ENCODE peak calls at places on chromosomes 11 and 22, in nine cellular contexts. Z, N, X, P, M, S, H, F and Y are unnamed samples. For H3K9me3, the result is how much of the 10 kb centered on the place peaks cover.

GRCh38 chr22:44894321-44894720 is 115.5 kb downstream of the PHF21B start:
- DNase-seq in Z (no peak), N (no peak), X (no peak), P (no peak), M (no peak), S (no peak), H (no peak), F (no peak), Y (no peak)

GRCh38 chr11:115324569-115325432 is 179.4 kb downstream of the CADM1 start:
- DNase-seq in Z (no peak), N (peak), X (peak), P (peak), M (peak), S (no peak), H (peak), F (peak), Y (peak)

GRCh38 chr11:72989727-72990126 is 152.4 kb downstream of the FCHSD2 start:
- DNase-seq in Z (no peak), N (no peak), X (no peak), P (peak), M (no peak), S (no peak), H (no peak), F (peak), Y (no peak)

GRCh38 chr11:57248780-57249383 is 11.8 kb upstream of the APLNR start:
- DNase-seq in Z (no peak), N (peak), X (peak), P (peak), M (peak), S (peak), H (peak), F (peak), Y (no peak)

GRCh38 chr11:7611411-7611810 is 61.9 kb downstream of the CYB5R2 start:
- DNase-seq in Z (no peak), N (peak), X (no peak), P (no peak), M (no peak), S (no peak), H (no peak), F (no peak), Y (no peak)

GRCh38 chr11:133900176-133901105 is 55.1 kb upstream of the SPATA19 start:
- DNase-seq in Z (no peak), N (no peak), X (no peak), P (no peak), M (no peak), S (no peak), H (no peak), F (no peak), Y (no peak)

GRCh38 chr22:49866646-49867045 is 13.0 kb downstream of the ZBED4 start:
- DNase-seq in Z (no peak), N (no peak), X (no peak), P (no peak), M (no peak), S (no peak), H (no peak), F (no peak), Y (no peak)

GRCh38 chr22:27686534-27686933 is 115.0 kb downstream of the MN1 start:
- DNase-seq in Z (no peak), N (no peak), X (peak), P (peak), M (no peak), S (no peak), H (peak), F (peak), Y (no peak)

GRCh38 chr11:85182437-85183109 is 444.6 kb downstream of the DLG2 start:
- DNase-seq in Z (no peak), N (peak), X (peak), P (peak), M (peak), S (no peak), H (no peak), F (no peak), Y (no peak)

GRCh38 chr11:102757823-102758549 is 22.4 kb downstream of the MMP10 start:
- DNase-seq in Z (no peak), N (peak), X (peak), P (peak), M (no peak), S (no peak), H (peak), F (no peak), Y (no peak)

GRCh38 chr11:122235615-122236014 is 119.6 kb upstream of the BLID start:
- DNase-seq in Z (no peak), N (peak), X (peak), P (peak), M (no peak), S (peak), H (peak), F (peak), Y (no peak)

GRCh38 chr11:47388697-47389576 is 10.6 kb upstream of the SPI1 start:
- DNase-seq in Z (no peak), N (no peak), X (no peak), P (no peak), M (no peak), S (no peak), H (no peak), F (no peak), Y (no peak)

GRCh38 chr11:57648791-57649735 is 649 bp downstream of the YPEL4 start:
- DNase-seq in Z (no peak), N (no peak), X (no peak), P (peak), M (peak), S (no peak), H (no peak), F (no peak), Y (no peak)

GRCh38 chr11:119729581-119730346 is 764 bp upstream of the NECTIN1 start:
- DNase-seq in Z (no peak), N (peak), X (peak), P (peak), M (no peak), S (peak), H (peak), F (peak), Y (no peak)

GRCh38 chr11:102317099-102317767 is at the start of gene BIRC3:
- DNase-seq in Z (peak), N (peak), X (peak), P (peak), M (peak), S (peak), H (peak), F (peak), Y (peak)

GRCh38 chr22:40056163-40056958 is 61.6 kb downstream of the FAM83F start:
- DNase-seq in Z (no peak), N (no peak), X (no peak), P (no peak), M (no peak), S (no peak), H (no peak), F (no peak), Y (no peak)

GRCh38 chr11:33941637-33942160 is 49.8 kb upstream of the LMO2 start:
- DNase-seq in Z (no peak), N (no peak), X (peak), P (peak), M (no peak), S (no peak), H (no peak), F (peak), Y (no peak)

GRCh38 chr22:22474733-22475132 is 33.8 kb downstream of the ZNF280B start:
- DNase-seq in Z (no peak), N (no peak), X (no peak), P (no peak), M (no peak), S (no peak), H (no peak), F (no peak), Y (no peak)

GRCh38 chr11:44290206-44290605 is 19.7 kb downstream of the ALX4 start:
- DNase-seq in Z (no peak), N (no peak), X (no peak), P (no peak), M (no peak), S (no peak), H (no peak), F (no peak), Y (no peak)

GRCh38 chr11:117045196-117045595 is 53.0 kb downstream of the SIK3 start:
- DNase-seq in Z (no peak), N (peak), X (no peak), P (peak), M (no peak), S (no peak), H (peak), F (no peak), Y (no peak)

GRCh38 chr11:112835556-112835955 is 125.7 kb upstream of the NCAM1 start:
- DNase-seq in Z (no peak), N (no peak), X (no peak), P (no peak), M (no peak), S (no peak), H (no peak), F (no peak), Y (no peak)

GRCh38 chr11:23570828-23571227 is 710.6 kb upstream of the CCDC179 start:
- DNase-seq in Z (no peak), N (peak), X (peak), P (no peak), M (no peak), S (no peak), H (no peak), F (no peak), Y (no peak)

GRCh38 chr11:73469401-73469800 is 93.2 kb downstream of the RELT start:
- DNase-seq in Z (no peak), N (no peak), X (no peak), P (no peak), M (no peak), S (no peak), H (no peak), F (no peak), Y (no peak)

GRCh38 chr11:128525411-128526243 is 61.7 kb downstream of the ETS1 start:
- DNase-seq in Z (no peak), N (peak), X (peak), P (peak), M (no peak), S (no peak), H (no peak), F (no peak), Y (no peak)

GRCh38 chr11:119773016-119773415 is 44.0 kb upstream of the NECTIN1 start:
- DNase-seq in Z (no peak), N (no peak), X (no peak), P (no peak), M (no peak), S (no peak), H (no peak), F (no peak), Y (no peak)

GRCh38 chr11:134402910-134403309 is 9.1 kb downstream of the B3GAT1 start:
- DNase-seq in Z (no peak), N (no peak), X (no peak), P (no peak), M (no peak), S (no peak), H (no peak), F (no peak), Y (no peak)

GRCh38 chr11:70099578-70100282 is 21.6 kb downstream of the ANO1 start:
- DNase-seq in Z (no peak), N (no peak), X (peak), P (peak), M (no peak), S (no peak), H (no peak), F (no peak), Y (no peak)

GRCh38 chr11:65078151-65078550 is 5.7 kb downstream of the CDCA5 start:
- DNase-seq in Z (no peak), N (peak), X (no peak), P (peak), M (peak), S (peak), H (no peak), F (no peak), Y (peak)

GRCh38 chr22:19097518-19097917 is 24.7 kb downstream of the DGCR2 start:
- DNase-seq in Z (no peak), N (no peak), X (no peak), P (no peak), M (no peak), S (no peak), H (no peak), F (no peak), Y (no peak)

GRCh38 chr11:31671681-31672080 is 139.4 kb downstream of the PAX6 start:
- DNase-seq in Z (no peak), N (no peak), X (no peak), P (no peak), M (no peak), S (no peak), H (no peak), F (no peak), Y (no peak)

GRCh38 chr11:44894217-44894617 is 56.5 kb downstream of the TP53I11 start:
- DNase-seq in Z (no peak), N (peak), X (peak), P (peak), M (peak), S (no peak), H (peak), F (peak), Y (peak)

GRCh38 chr11:6405039-6405667 is 13.7 kb downstream of the APBB1 start:
- DNase-seq in Z (no peak), N (no peak), X (peak), P (no peak), M (no peak), S (no peak), H (no peak), F (no peak), Y (no peak)

GRCh38 chr22:36236338-36237319 is 2.7 kb downstream of the APOL2 start:
- DNase-seq in Z (no peak), N (no peak), X (no peak), P (no peak), M (no peak), S (no peak), H (no peak), F (no peak), Y (no peak)

GRCh38 chr11:18618341-18619025 is 15.7 kb downstream of the SPTY2D1 start:
- DNase-seq in Z (no peak), N (no peak), X (peak), P (no peak), M (no peak), S (no peak), H (no peak), F (no peak), Y (no peak)

GRCh38 chr22:47602732-47603131 is 840.3 kb downstream of the TBC1D22A start:
- DNase-seq in Z (no peak), N (no peak), X (no peak), P (no peak), M (no peak), S (no peak), H (no peak), F (no peak), Y (no peak)

GRCh38 chr22:47605441-47605840 is 843.0 kb downstream of the TBC1D22A start:
- DNase-seq in Z (no peak), N (no peak), X (no peak), P (no peak), M (no peak), S (no peak), H (no peak), F (no peak), Y (no peak)

GRCh38 chr22:47605886-47606285 is 843.4 kb downstream of the TBC1D22A start:
- DNase-seq in Z (no peak), N (no peak), X (no peak), P (no peak), M (no peak), S (no peak), H (no peak), F (no peak), Y (no peak)

GRCh38 chr22:47606426-47606825 is 844.0 kb downstream of the TBC1D22A start:
- DNase-seq in Z (no peak), N (no peak), X (no peak), P (no peak), M (no peak), S (no peak), H (no peak), F (no peak), Y (no peak)

DNA sequence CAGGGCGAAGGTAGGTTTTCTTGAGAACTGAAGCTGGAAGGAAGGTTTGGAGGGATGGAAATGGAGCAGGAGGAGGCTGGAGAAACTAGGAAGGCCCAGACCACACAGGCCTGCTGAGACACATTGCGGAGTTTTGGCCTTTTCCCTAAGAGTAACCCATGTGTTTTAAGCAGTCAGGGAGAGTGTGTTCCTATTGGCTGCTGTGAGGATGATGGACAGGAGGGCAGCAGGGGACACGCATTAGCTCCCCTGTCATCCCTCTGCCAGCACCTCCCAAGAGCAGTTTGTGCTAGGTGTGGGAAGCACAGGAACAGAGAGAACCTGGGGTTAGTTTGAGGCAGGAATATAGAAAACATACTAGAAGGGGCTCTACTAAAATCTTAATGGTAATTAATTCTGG is 842.1 kb downstream of the TBC1D22A start:
- DNase-seq in Z (no peak), N (no peak), X (no peak), P (no peak), M (no peak), S (no peak), H (no peak), F (no peak), Y (no peak)
- H3K9me3 ChIP-seq in Z (under half), N (under half), X (under half), P (under half), M (under half), S (under half), H (half or more), F (under half), Y (under half)

GRCh38 chr11:75554258-75555022 is 7.6 kb upstream of the SERPINH1 start:
- DNase-seq in Z (no peak), N (no peak), X (peak), P (peak), M (no peak), S (peak), H (peak), F (peak), Y (no peak)

GRCh38 chr11:75553182-75553581 is 8.9 kb upstream of the SERPINH1 start:
- DNase-seq in Z (no peak), N (no peak), X (no peak), P (no peak), M (no peak), S (no peak), H (no peak), F (no peak), Y (no peak)

GRCh38 chr11:75555079-75555811 is 6.8 kb upstream of the SERPINH1 start:
- DNase-seq in Z (no peak), N (no peak), X (no peak), P (peak), M (no peak), S (no peak), H (no peak), F (no peak), Y (no peak)

GRCh38 chr11:75557649-75558494 is 4.2 kb upstream of the SERPINH1 start:
- DNase-seq in Z (no peak), N (no peak), X (peak), P (peak), M (no peak), S (peak), H (peak), F (peak), Y (no peak)

GRCh38 chr11:75553889-75554257 is 8.2 kb upstream of the SERPINH1 start:
- DNase-seq in Z (no peak), N (no peak), X (no peak), P (peak), M (no peak), S (no peak), H (no peak), F (no peak), Y (no peak)
- H3K4me3 ChIP-seq in Z (no peak), N (no peak), X (no peak), P (no peak), M (no peak), S (no peak), H (no peak), F (no peak), Y (no peak)

DNA sequence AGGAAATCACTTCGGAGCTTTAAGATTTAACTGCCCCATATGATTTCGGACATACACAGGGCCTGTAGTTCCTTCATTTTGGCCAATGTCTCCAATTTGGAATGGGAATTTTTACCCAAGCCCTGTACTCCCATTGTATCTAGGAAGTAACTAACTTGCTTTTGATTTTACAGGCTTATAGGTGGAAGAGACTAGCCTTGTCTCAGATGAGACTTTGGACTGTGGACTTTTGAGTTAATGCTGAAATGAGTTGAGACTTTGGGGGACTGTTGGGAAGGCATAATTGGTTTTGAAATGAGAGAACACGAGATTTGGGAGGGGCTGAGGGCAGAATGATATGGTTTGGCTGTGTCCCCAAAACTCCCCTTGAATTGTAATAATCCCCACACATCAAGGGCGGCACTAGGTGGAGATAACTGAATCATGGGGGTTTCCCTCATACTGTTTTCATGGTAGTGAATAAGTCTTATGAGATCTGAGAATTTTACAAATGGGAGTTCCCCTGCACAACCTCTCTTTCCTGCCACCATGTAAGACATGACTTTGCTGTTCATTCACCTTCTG is 130.5 kb downstream of the LARGE1 start:
- DNase-seq in Z (no peak), N (no peak), X (no peak), P (no peak), M (no peak), S (no peak), H (no peak), F (no peak), Y (no peak)
- H3K9me3 ChIP-seq in Z (under half), N (under half), X (under half), P (under half), M (under half), S (under half), H (under half), F (under half), Y (under half)

GRCh38 chr11:316031-316701 is 2.3 kb downstream of the IFITM1 start:
- DNase-seq in Z (no peak), N (no peak), X (no peak), P (peak), M (no peak), S (no peak), H (no peak), F (no peak), Y (no peak)

GRCh38 chr11:315516-315994 is 1.7 kb downstream of the IFITM1 start:
- DNase-seq in Z (no peak), N (no peak), X (no peak), P (no peak), M (no peak), S (no peak), H (no peak), F (no peak), Y (no peak)

GRCh38 chr11:315051-315481 is 1.2 kb downstream of the IFITM1 start:
- DNase-seq in Z (no peak), N (no peak), X (no peak), P (peak), M (no peak), S (no peak), H (no peak), F (no peak), Y (no peak)

GRCh38 chr11:313787-314547 is at the start of gene IFITM1:
- DNase-seq in Z (no peak), N (peak), X (peak), P (peak), M (peak), S (no peak), H (peak), F (peak), Y (peak)

GRCh38 chr11:316891-317291 is 3.1 kb downstream of the IFITM1 start:
- DNase-seq in Z (no peak), N (no peak), X (no peak), P (no peak), M (no peak), S (no peak), H (no peak), F (no peak), Y (no peak)
- H3K4me3 ChIP-seq in Z (peak), N (no peak), X (no peak), P (no peak), M (no peak), S (no peak), H (no peak), F (peak), Y (peak)

GRCh38 chr11:131052367-131052766 is 136.1 kb upstream of the SNX19 start:
- DNase-seq in Z (no peak), N (no peak), X (no peak), P (no peak), M (no peak), S (no peak), H (no peak), F (no peak), Y (no peak)
- H3K9me3 ChIP-seq in Z (under half), N (under half), X (under half), P (under half), M (under half), S (under half), H (under half), F (under half), Y (under half)

DNA sequence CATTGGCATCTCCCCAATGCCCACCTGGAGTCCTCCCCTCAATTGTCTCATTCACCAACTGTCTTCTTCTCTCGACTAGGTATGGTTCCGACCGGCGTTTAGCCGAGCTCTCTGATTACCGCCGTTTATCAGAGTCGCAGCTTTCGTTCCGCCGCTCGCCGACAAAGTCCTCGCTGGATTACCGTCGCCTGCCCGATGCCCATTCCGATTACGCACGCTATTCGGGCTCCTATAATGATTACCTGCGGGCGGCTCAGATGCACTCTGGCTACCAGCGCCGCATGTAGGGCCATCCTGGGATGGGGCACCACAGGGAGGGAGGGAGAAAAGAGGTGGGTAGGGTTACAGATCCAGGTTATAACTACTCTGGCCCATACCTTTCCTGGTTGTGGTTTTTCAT is 10.0 kb downstream of the RBM14 start:
- DNase-seq in Z (no peak), N (no peak), X (no peak), P (no peak), M (no peak), S (no peak), H (no peak), F (no peak), Y (no peak)
- H3K4me3 ChIP-seq in Z (no peak), N (no peak), X (no peak), P (no peak), M (no peak), S (no peak), H (no peak), F (no peak), Y (no peak)